ENCODE peak calls at places on chromosome 9, in four cellular contexts. E, O, D and L are unnamed samples.

GRCh38 chr9:132744881-132745761 is 74.9 kb downstream of the GTF3C4 start:
- DNase-seq in E (no peak), O (no peak), D (no peak), L (no peak)

GRCh38 chr9:2655411-2655901 is 33.9 kb downstream of the VLDLR start:
- DNase-seq in E (no peak), O (no peak), D (no peak), L (no peak)

GRCh38 chr9:70165006-70165602 is 93.7 kb upstream of the SMC5 start:
- DNase-seq in E (no peak), O (no peak), D (no peak), L (no peak)

GRCh38 chr9:120914410-120914809 is 12.2 kb downstream of the TRAF1 start:
- DNase-seq in E (no peak), O (no peak), D (no peak), L (no peak)

GRCh38 chr9:120474579-120475243 is 105.3 kb downstream of the CDK5RAP2 start:
- DNase-seq in E (no peak), O (no peak), D (no peak), L (no peak)

GRCh38 chr9:83937861-83938455 is 16.7 kb upstream of the KIF27 start:
- DNase-seq in E (no peak), O (peak), D (peak), L (peak)

GRCh38 chr9:129671519-129671918 is 6.1 kb downstream of the PRRX2 start:
- DNase-seq in E (no peak), O (no peak), D (no peak), L (no peak)

GRCh38 chr9:89541798-89542197 is 43.9 kb upstream of the SEMA4D start:
- DNase-seq in E (no peak), O (no peak), D (no peak), L (no peak)

GRCh38 chr9:129863059-129863690 is 27.9 kb downstream of the USP20 start:
- DNase-seq in E (no peak), O (peak), D (no peak), L (no peak)

GRCh38 chr9:79277916-79278447 is 293.8 kb upstream of the TLE4 start:
- DNase-seq in E (no peak), O (no peak), D (no peak), L (no peak)

GRCh38 chr9:81969971-81970370 is 18.6 kb upstream of the SPATA31D1 start:
- DNase-seq in E (no peak), O (no peak), D (no peak), L (no peak)

GRCh38 chr9:36874921-36875320 is 159.1 kb downstream of the PAX5 start:
- DNase-seq in E (no peak), O (no peak), D (no peak), L (no peak)

GRCh38 chr9:98968596-98969337 is 25.1 kb downstream of the COL15A1 start:
- DNase-seq in E (no peak), O (peak), D (no peak), L (no peak)

GRCh38 chr9:86975571-86975970 is 28.3 kb upstream of the GAS1 start:
- DNase-seq in E (no peak), O (no peak), D (no peak), L (no peak)

GRCh38 chr9:134502261-134503211 is 139.1 kb upstream of the COL5A1 start:
- DNase-seq in E (no peak), O (no peak), D (peak), L (no peak)

GRCh38 chr9:114718801-114719221 is 36.8 kb upstream of the TEX48 start:
- DNase-seq in E (no peak), O (peak), D (no peak), L (no peak)

GRCh38 chr9:130745829-130746228 is 52.2 kb downstream of the EXOSC2 start:
- DNase-seq in E (no peak), O (peak), D (no peak), L (no peak)

GRCh38 chr9:18743976-18744375 is 270.0 kb downstream of the ADAMTSL1 start:
- DNase-seq in E (no peak), O (no peak), D (no peak), L (no peak)

GRCh38 chr9:99573052-99573451 is 248.6 kb upstream of the NR4A3 start:
- DNase-seq in E (no peak), O (no peak), D (no peak), L (no peak)

GRCh38 chr9:71741841-71742648 is 26.3 kb downstream of the CEMIP2 start:
- DNase-seq in E (no peak), O (peak), D (peak), L (no peak)

GRCh38 chr9:111482656-111483418 is 1.3 kb downstream of the ECPAS start:
- DNase-seq in E (no peak), O (peak), D (peak), L (no peak)

GRCh38 chr9:96487949-96488348 is 38.0 kb downstream of the HABP4 start:
- DNase-seq in E (no peak), O (no peak), D (no peak), L (no peak)

GRCh38 chr9:14661421-14662059 is 31.7 kb downstream of the ZDHHC21 start:
- DNase-seq in E (no peak), O (no peak), D (peak), L (no peak)

GRCh38 chr9:91255327-91255726 is 106.4 kb downstream of the AUH start:
- DNase-seq in E (no peak), O (no peak), D (no peak), L (no peak)

GRCh38 chr9:14258840-14259239 is 55.1 kb downstream of the NFIB start:
- DNase-seq in E (no peak), O (no peak), D (no peak), L (no peak)

GRCh38 chr9:135906291-135907005 is 898 bp downstream of the CAMSAP1 start:
- DNase-seq in E (no peak), O (peak), D (no peak), L (no peak)

GRCh38 chr9:18673179-18673578 is 199.2 kb downstream of the ADAMTSL1 start:
- DNase-seq in E (no peak), O (no peak), D (no peak), L (no peak)

GRCh38 chr9:87076825-87077224 is 129.5 kb upstream of the GAS1 start:
- DNase-seq in E (no peak), O (no peak), D (no peak), L (no peak)

GRCh38 chr9:14323969-14324366 is 10.0 kb upstream of the NFIB start:
- DNase-seq in E (no peak), O (no peak), D (no peak), L (no peak)

GRCh38 chr9:15349892-15350761 is 43.1 kb upstream of the TTC39B start:
- DNase-seq in E (no peak), O (no peak), D (peak), L (no peak)

GRCh38 chr9:136133191-136133958 is 14.7 kb upstream of the TMEM250 start:
- DNase-seq in E (no peak), O (peak), D (no peak), L (peak)

GRCh38 chr9:89482950-89483349 is 15.0 kb downstream of the SEMA4D start:
- DNase-seq in E (no peak), O (no peak), D (no peak), L (no peak)

GRCh38 chr9:130120207-130120587 is 52.0 kb upstream of the NCS1 start:
- DNase-seq in E (no peak), O (no peak), D (no peak), L (no peak)

GRCh38 chr9:23380821-23381220 is 445.2 kb downstream of the ELAVL2 start:
- DNase-seq in E (no peak), O (no peak), D (no peak), L (no peak)

GRCh38 chr9:104177676-104178075 is 83.6 kb downstream of the SMC2 start:
- DNase-seq in E (no peak), O (no peak), D (no peak), L (no peak)

GRCh38 chr9:115241641-115242040 is 123.7 kb upstream of the TNC start:
- DNase-seq in E (no peak), O (no peak), D (no peak), L (no peak)

GRCh38 chr9:124381073-124381945 is 33.9 kb downstream of the PSMB7 start:
- DNase-seq in E (no peak), O (no peak), D (no peak), L (no peak)

GRCh38 chr9:76562511-76562911 is 103.5 kb downstream of the GCNT1 start:
- DNase-seq in E (peak), O (no peak), D (no peak), L (no peak)

GRCh38 chr9:105117111-105117682 is 127.3 kb upstream of the SLC44A1 start:
- DNase-seq in E (no peak), O (no peak), D (no peak), L (no peak)

GRCh38 chr9:113523421-113524141 is 60.1 kb downstream of the RGS3 start:
- DNase-seq in E (peak), O (peak), D (no peak), L (no peak)
- H3K4me2 ChIP-seq in E (peak), O (no peak), D (no peak), L (no peak)

DNA sequence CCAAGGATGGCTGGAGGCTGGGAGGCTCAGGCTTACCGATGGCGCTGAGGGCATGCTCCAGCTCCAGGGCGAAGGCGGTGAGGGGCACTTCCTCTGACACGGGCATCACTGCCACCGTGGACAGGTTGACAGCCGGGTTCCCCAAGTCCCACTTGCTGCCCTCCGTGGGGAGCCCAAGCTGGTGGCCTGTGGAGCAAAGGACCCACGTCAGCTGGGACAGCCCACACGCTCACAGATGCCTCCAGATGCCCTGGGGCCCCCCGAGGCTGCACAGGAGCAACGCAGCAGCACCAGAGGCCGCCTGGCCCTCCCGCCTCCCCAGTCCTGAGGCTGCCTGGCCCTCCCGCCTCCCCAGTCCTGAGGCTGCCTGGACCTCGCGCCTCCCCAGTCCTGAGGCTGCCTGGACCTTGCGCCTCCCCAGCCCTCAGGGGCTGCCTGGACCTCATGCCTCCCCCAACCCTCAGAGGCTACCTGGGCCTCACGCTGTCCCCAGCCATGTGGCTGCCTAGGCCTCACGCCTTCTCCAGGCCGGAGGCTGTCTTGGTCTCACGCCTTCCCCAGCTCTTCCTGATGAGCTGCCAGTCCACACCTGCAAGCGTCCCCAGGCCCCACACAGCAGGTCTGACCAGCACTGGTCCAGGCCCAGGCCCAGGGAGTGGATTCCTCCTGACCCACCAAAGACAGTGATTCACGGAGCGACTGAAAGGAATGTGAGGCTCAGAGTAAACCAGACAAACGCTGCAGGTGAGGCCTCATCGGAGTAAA is 25.6 kb upstream of the NSMF start:
- DNase-seq in E (no peak), O (no peak), D (no peak), L (no peak)
- H3K9ac ChIP-seq in E (no peak), O (peak), D (no peak), L (no peak)

GRCh38 chr9:112748041-112748440 is 2.5 kb upstream of the SNX30 start:
- DNase-seq in E (no peak), O (no peak), D (no peak), L (no peak)

GRCh38 chr9:112747094-112747493 is 3.5 kb upstream of the SNX30 start:
- DNase-seq in E (no peak), O (no peak), D (peak), L (no peak)

GRCh38 chr9:112744177-112744576 is 6.4 kb upstream of the SNX30 start:
- DNase-seq in E (no peak), O (no peak), D (no peak), L (no peak)

GRCh38 chr9:112743216-112743835 is 7.2 kb upstream of the SNX30 start:
- DNase-seq in E (no peak), O (no peak), D (no peak), L (no peak)
- TF ChIP-seq ATF2 in E (no peak), O (no peak), D (no peak), L (no peak)

DNA sequence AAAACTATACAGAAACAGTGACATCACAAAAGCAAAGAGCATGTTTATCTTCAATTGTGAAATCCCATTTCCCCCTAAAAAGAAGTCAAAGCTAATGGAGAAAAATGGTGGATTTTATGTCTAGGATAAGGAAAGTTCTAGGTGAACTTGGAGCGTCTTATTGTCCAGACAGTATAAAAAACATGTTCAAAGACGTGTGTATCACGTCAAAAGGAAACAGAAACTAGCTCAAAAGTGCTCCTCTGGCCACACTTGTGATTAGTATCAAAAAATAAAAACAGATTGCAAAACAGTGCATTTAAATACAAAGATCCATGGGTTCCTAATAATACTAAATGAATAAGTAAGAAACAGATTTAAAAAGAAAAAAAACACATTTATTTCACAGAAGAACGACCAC is 568.9 kb downstream of the ANXA1 start:
- DNase-seq in E (no peak), O (no peak), D (no peak), L (no peak)
- H3K4me2 ChIP-seq in E (no peak), O (no peak), D (no peak), L (no peak)

DNA sequence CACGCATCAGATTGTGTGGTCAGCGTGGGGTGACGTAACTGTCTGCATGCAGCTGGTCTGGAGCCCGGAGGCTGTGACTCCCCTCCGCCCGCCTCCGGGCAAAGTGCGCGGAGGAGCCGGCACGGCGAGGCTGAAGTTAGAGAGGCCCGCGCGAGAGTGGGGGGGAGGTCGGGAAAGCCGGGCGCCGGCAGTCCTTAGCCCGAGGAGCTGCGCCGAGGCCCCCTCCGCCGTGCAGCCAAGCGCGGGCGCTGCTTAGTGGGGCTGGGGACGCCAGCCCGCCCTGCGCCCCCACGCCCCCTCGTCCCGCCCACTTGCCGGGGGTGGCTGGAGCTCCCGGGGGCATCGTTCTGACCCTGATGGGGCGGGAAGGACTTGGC is 422 bp downstream of the NINJ1 start:
- DNase-seq in E (no peak), O (peak), D (peak), L (no peak)
- H3K9ac ChIP-seq in E (peak), O (peak), D (peak), L (peak)

GRCh38 chr9:21559402-21560280 is 77.5 kb upstream of the IFNE start:
- DNase-seq in E (no peak), O (no peak), D (no peak), L (no peak)
- TF ChIP-seq ATF2 in E (no peak), O (no peak), D (no peak), L (no peak)

DNA sequence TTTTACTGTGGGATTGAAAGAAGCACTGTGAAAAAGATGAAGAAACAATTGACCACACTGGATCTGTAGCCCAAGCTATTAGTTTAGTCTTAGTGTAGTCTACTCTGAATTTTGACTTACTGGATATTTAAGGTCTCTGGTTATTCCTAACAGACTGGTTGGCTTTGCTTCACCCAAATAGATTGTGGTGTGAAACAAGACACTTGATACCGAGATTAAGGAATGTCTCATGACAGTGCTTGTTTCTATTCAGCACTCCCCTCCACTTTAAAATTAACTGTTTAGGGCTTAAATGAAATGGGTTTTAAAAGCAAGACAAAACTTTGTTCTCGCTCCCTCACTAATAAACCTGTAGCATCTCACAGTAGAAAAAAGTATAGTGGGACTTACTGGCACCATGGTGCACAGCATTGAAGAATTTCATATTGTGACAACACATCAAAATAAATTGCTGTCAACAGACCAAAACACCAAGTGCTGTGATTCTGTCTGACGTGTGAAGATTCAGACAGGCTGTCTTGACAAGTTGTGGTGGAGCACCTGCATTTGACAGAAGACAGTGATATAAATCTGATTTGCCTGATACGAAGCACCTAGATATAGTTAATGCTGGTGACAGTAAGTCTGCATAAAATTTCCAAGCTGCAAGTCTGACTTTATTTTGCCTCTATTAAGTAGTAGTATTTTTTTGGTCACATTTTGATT is 73.1 kb downstream of the PBX3 start:
- DNase-seq in E (no peak), O (no peak), D (no peak), L (no peak)
- H3K4me2 ChIP-seq in E (peak), O (no peak), D (no peak), L (no peak)